ENCODE peak calls at places on chromosomes 11 and 22, in eight cellular contexts. R, T, W, Z, I, V, E and X are unnamed samples.

GRCh38 chr11:128316541-128317206 is 270.7 kb downstream of the ETS1 start:
- DNase-seq in E (no peak), T (no peak), I (no peak), R (no peak), V (no peak), Z (no peak), W (no peak), X (no peak)

GRCh38 chr22:43995057-43995685 is 28.9 kb upstream of the PARVB start:
- DNase-seq in W (no peak), V (no peak), E (no peak), T (peak; percentile 51), Z (no peak), R (no peak), I (no peak), X (no peak)

GRCh38 chr11:72380132-72380503 is 54.2 kb downstream of the CLPB start:
- DNase-seq in V (no peak), I (no peak), W (no peak), R (no peak), T (no peak), E (no peak), Z (no peak), X (no peak)

GRCh38 chr22:33747576-33748180 is 172.6 kb downstream of the LARGE1 start:
- DNase-seq in W (no peak), T (no peak), E (no peak), I (no peak), R (no peak), Z (no peak), V (no peak), X (peak; percentile 88)

GRCh38 chr11:118921121-118921928 is 4.4 kb downstream of the BCL9L start:
- DNase-seq in W (peak; percentile 90), I (peak; percentile 93), V (peak; percentile 82), Z (peak; percentile 78), E (no peak), R (peak; percentile 96), T (peak; percentile 87), X (no peak)

GRCh38 chr11:71507102-71507501 is 20.0 kb upstream of the KRTAP5-7 start:
- DNase-seq in W (no peak), Z (no peak), V (no peak), E (no peak), R (no peak), I (no peak), T (peak; percentile 8), X (no peak)

GRCh38 chr22:22210375-22210774 is 34.2 kb upstream of the VPREB1 start:
- DNase-seq in R (peak; percentile 85), E (peak; percentile 21), I (no peak), T (no peak), W (peak; percentile 33), V (no peak), Z (no peak), X (no peak)

GRCh38 chr22:20244744-20245576 is 23.2 kb downstream of the RTN4R start:
- DNase-seq in I (no peak), T (no peak), E (peak; percentile 11), R (no peak), Z (no peak), V (peak; percentile 80), W (no peak), X (peak; percentile 18)

GRCh38 chr22:42401562-42402334 is 30.5 kb downstream of the NFAM1 start:
- DNase-seq in E (no peak), Z (no peak), V (peak; percentile 66), W (no peak), I (no peak), T (no peak), R (no peak), X (no peak)

GRCh38 chr11:133347988-133348387 is 184.3 kb downstream of the OPCML start:
- DNase-seq in E (no peak), Z (no peak), R (no peak), T (no peak), I (no peak), V (no peak), W (no peak), X (no peak)

GRCh38 chr11:45541693-45542434 is 123.6 kb downstream of the CHST1 start:
- DNase-seq in Z (no peak), R (no peak), W (no peak), E (no peak), T (no peak), V (no peak), I (no peak), X (no peak)

GRCh38 chr11:85823816-85824215 is 12.9 kb upstream of the SYTL2 start:
- DNase-seq in T (no peak), W (peak; percentile 6), E (peak; percentile 80), R (no peak), Z (no peak), V (no peak), I (no peak), X (peak; percentile 67)

GRCh38 chr11:29125621-29126020 is 891.2 kb downstream of the KCNA4 start:
- DNase-seq in V (no peak), W (peak; percentile 26), I (no peak), E (no peak), Z (no peak), R (no peak), T (no peak), X (no peak)

GRCh38 chr11:133833101-133833898 is 12.0 kb downstream of the SPATA19 start:
- DNase-seq in V (peak; percentile 75), E (no peak), T (no peak), R (no peak), I (peak; percentile 66), Z (no peak), W (no peak), X (no peak)

GRCh38 chr11:33977676-33978075 is 73.9 kb upstream of the CAPRIN1 start:
- DNase-seq in T (no peak), W (no peak), Z (no peak), E (no peak), R (no peak), I (no peak), V (no peak), X (no peak)

GRCh38 chr11:67268036-67268683 is 1.9 kb downstream of the GRK2 start:
- DNase-seq in V (peak; percentile 35), E (peak; percentile 62), W (no peak), T (peak; percentile 67), I (peak; percentile 72), R (no peak), Z (no peak), X (no peak)

GRCh38 chr11:75133976-75134375 is 16.9 kb upstream of the SLCO2B1 start:
- DNase-seq in E (no peak), R (peak; percentile 22), V (peak; percentile 14), Z (peak; percentile 36), I (no peak), T (no peak), W (no peak), X (no peak)

GRCh38 chr22:17422736-17423343 is 53.6 kb downstream of the CECR2 start:
- DNase-seq in Z (peak; percentile 27), E (no peak), T (no peak), I (no peak), R (no peak), V (no peak), W (no peak), X (no peak)

GRCh38 chr11:210803-211180 is 3.3 kb downstream of the RIC8A start:
- DNase-seq in E (no peak), I (no peak), V (no peak), R (no peak), W (no peak), T (peak; percentile 58), Z (no peak), X (no peak)
- H3K4me3 ChIP-seq in E (no peak overlapping the region), I (peak overlapping the region; percentile 77), V (no peak overlapping the region), R (no peak overlapping the region), W (peak overlapping the region; percentile 99), T (no peak overlapping the region), Z (no peak overlapping the region), X (no peak overlapping the region)

GRCh38 chr11:111735262-111736116 is 30.7 kb downstream of the PPP2R1B start:
- DNase-seq in W (peak; percentile 98), I (peak; percentile 93), T (no peak), R (peak; percentile 99), V (no peak), E (no peak), Z (no peak), X (peak; percentile 40)
- H3K4me3 ChIP-seq in W (peak overlapping the region; percentile 57), I (peak overlapping the region; percentile 64), T (peak overlapping the region; percentile 39), R (peak overlapping the region; percentile 26), V (no peak overlapping the region), E (no peak overlapping the region), Z (no peak overlapping the region), X (no peak overlapping the region)

DNA sequence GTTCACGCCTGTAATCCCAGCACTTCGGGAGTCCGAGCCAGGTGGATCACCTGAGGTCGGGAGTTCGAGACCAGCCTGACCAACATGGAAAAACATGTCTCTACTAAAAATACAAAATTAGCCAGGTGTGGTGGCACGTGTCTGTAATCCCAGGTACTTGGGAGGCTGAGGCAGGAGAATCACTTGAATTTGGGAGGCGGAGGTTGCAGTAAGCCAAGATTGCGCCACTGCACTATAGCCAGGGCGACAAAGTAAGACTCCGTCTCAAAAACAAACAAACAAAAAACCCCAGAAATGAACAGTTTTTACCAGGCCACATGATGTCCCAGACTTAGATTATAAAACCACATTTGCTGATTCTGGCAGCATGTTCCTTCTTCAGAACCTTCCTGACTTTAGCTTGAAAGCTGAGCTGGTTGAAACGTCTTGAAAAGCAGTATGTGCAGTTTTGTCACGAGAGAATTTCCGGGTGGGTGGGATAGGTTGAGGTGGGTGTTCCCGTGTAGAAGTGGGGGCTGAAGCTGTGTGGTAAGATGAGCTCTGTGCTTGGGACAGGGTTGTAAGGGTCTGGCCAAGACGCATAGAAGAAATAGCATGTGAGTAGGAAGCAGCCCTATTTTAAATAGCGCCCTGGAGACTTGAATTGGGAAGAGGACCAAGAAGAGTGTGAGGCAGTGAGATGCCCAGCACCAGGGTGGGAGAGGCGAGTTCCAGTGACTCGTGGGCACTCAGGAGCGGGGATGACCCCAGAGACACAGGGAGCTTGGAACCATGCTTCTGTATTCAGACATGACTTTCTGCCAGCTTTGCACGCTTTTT is 7.5 kb downstream of the AP2A2 start:
- DNase-seq in R (peak; percentile 25), Z (no peak), E (no peak), V (peak; percentile 39), I (no peak), W (peak; percentile 30), T (no peak), X (no peak)
- H3K4me3 ChIP-seq in R (no peak overlapping the region), Z (peak overlapping the region; percentile 26), E (no peak overlapping the region), V (no peak overlapping the region), I (peak overlapping the region; percentile 21), W (no peak overlapping the region), T (no peak overlapping the region), X (no peak overlapping the region)

GRCh38 chr22:31691408-31691807 is 29.4 kb upstream of the PISD start:
- DNase-seq in W (no peak), Z (no peak), I (no peak), R (no peak), E (no peak), T (no peak), V (no peak), X (no peak)

GRCh38 chr22:31695423-31695822 is 33.4 kb upstream of the PISD start:
- DNase-seq in R (no peak), T (no peak), Z (no peak), W (no peak), V (no peak), I (no peak), E (no peak), X (no peak)

GRCh38 chr22:31692186-31692886 is 30.3 kb upstream of the PISD start:
- DNase-seq in I (no peak), W (peak; percentile 48), R (peak; percentile 64), V (no peak), T (no peak), Z (no peak), E (no peak), X (peak; percentile 23)
- H3K4me3 ChIP-seq in I (no peak overlapping the region), W (no peak overlapping the region), R (no peak overlapping the region), V (no peak overlapping the region), T (no peak overlapping the region), Z (no peak overlapping the region), E (no peak overlapping the region), X (no peak overlapping the region)